ENCODE peak calls at places on chromosomes 5 and 9, in seven cellular contexts. G is Calu3; T is GM23248; Y is choroid plexus epithelial cell; A is NCI-H1436 treated with DMSO at 0.1 percent for 48 hours; F is hepatic stellate cell; Q is stimulated activated CD8-positive, alpha-beta memory T cell treated with anti-CD3 and anti-CD28 coated beads, Interleukin-12 subunit alpha, Interleukin-12 subunit beta, amount 100 ng/mL, for 1 hour. B is an unnamed sample.

GRCh38 chr5:34411470-34412346 is 244.4 kb upstream of the RAI14 start:
- DNase-seq in G (no peak), T (peak), Y (peak), A (no peak), F (no peak), Q (no peak), B (no peak)

GRCh38 chr5:119470105-119470763 is 17.9 kb downstream of the HSD17B4 start:
- DNase-seq in G (no peak), T (no peak), Y (no peak), A (no peak), F (no peak), Q (no peak), B (no peak)

GRCh38 chr5:59745422-59745863 is 148.1 kb downstream of the PDE4D start:
- DNase-seq in G (peak), T (peak), Y (peak), A (no peak), F (no peak), Q (no peak), B (no peak)

GRCh38 chr5:83306572-83307241 is 164.8 kb upstream of the VCAN start:
- DNase-seq in G (no peak), T (peak), Y (peak), A (no peak), F (peak), Q (no peak), B (no peak)

GRCh38 chr5:146962801-146963355 is 84.3 kb upstream of the PPP2R2B start:
- DNase-seq in G (no peak), T (peak), Y (peak), A (peak), F (no peak), Q (no peak), B (no peak)

GRCh38 chr5:1930880-1931589 is 48.3 kb upstream of the IRX4 start:
- DNase-seq in G (no peak), T (peak), Y (no peak), A (no peak), F (no peak), Q (no peak), B (no peak)

GRCh38 chr5:143106175-143106574 is 297.3 kb downstream of the NR3C1 start:
- DNase-seq in G (peak), T (peak), Y (peak), A (no peak), F (peak), Q (no peak), B (no peak)

GRCh38 chr9:89173072-89173471 is 5.5 kb downstream of the SHC3 start:
- DNase-seq in G (no peak), T (no peak), Y (no peak), A (no peak), F (no peak), Q (no peak), B (no peak)

GRCh38 chr5:76388236-76388635 is 14.8 kb upstream of the IQGAP2 start:
- DNase-seq in G (no peak), T (no peak), Y (no peak), A (no peak), F (no peak), Q (no peak), B (no peak)

GRCh38 chr9:71990466-71990865 is 69.9 kb downstream of the C9orf57 start:
- DNase-seq in G (no peak), T (peak), Y (no peak), A (no peak), F (no peak), Q (no peak), B (no peak)

GRCh38 chr5:52587131-52587530 is 200.6 kb upstream of the ITGA1 start:
- DNase-seq in G (no peak), T (no peak), Y (no peak), A (no peak), F (no peak), Q (no peak), B (no peak)

GRCh38 chr5:123035950-123036390 is 555 bp downstream of the PPIC start:
- DNase-seq in G (peak), T (peak), Y (peak), A (no peak), F (peak), Q (no peak), B (no peak)

GRCh38 chr5:73387630-73388370 is 60.8 kb downstream of the FOXD1 start:
- DNase-seq in G (no peak), T (no peak), Y (peak), A (peak), F (no peak), Q (no peak), B (no peak)

GRCh38 chr5:115850771-115851416 is 9.2 kb downstream of the AP3S1 start:
- DNase-seq in G (no peak), T (peak), Y (peak), A (no peak), F (no peak), Q (no peak), B (no peak)

GRCh38 chr9:115237383-115238087 is 119.6 kb upstream of the TNC start:
- DNase-seq in G (no peak), T (peak), Y (peak), A (no peak), F (no peak), Q (no peak), B (no peak)

GRCh38 chr9:128494108-128494742 is 10.3 kb upstream of the GLE1 start:
- DNase-seq in G (no peak), T (no peak), Y (peak), A (no peak), F (no peak), Q (no peak), B (no peak)

GRCh38 chr9:115923410-115923809 is 230.2 kb upstream of the PAPPA start:
- DNase-seq in G (no peak), T (no peak), Y (peak), A (no peak), F (no peak), Q (no peak), B (no peak)

GRCh38 chr5:163658702-163659567 is 153.5 kb downstream of the MAT2B start:
- DNase-seq in G (no peak), T (no peak), Y (peak), A (no peak), F (no peak), Q (no peak), B (peak)

GRCh38 chr9:121700165-121700830 is 48.9 kb downstream of the DAB2IP start:
- DNase-seq in G (peak), T (peak), Y (peak), A (no peak), F (peak), Q (no peak), B (no peak)

GRCh38 chr5:83331842-83332241 is 139.7 kb upstream of the VCAN start:
- DNase-seq in G (no peak), T (peak), Y (peak), A (no peak), F (no peak), Q (no peak), B (no peak)

GRCh38 chr9:118567861-118568260 is 801.4 kb downstream of the BRINP1 start:
- DNase-seq in G (no peak), T (peak), Y (no peak), A (no peak), F (no peak), Q (no peak), B (no peak)

B was measured in NCI-H1417 treated with DMSO at 0.1 percent for 48 hours.